ENCODE peak calls at places on chromosome 6, in six cellular contexts. One of them, this sample, is unnamed.

GRCh38 chr6:116074732-116075387 is 14.2 kb upstream of the FRK start:
- DNase-seq in SK-N-SH: no peak
- DNase-seq in K562: no peak
- DNase-seq in GM12878: no peak
- DNase-seq in HCT116: no peak
- DNase-seq in H1: no peak
- DNase-seq in this sample: no peak

GRCh38 chr6:165692106-165692653 is 29.1 kb upstream of the PDE10A start:
- DNase-seq in SK-N-SH: no peak
- DNase-seq in K562: no peak
- DNase-seq in GM12878: no peak
- DNase-seq in HCT116: no peak
- DNase-seq in H1: no peak
- DNase-seq in this sample: no peak

GRCh38 chr6:34238507-34239239 is 2.0 kb downstream of the HMGA1 start:
- DNase-seq in SK-N-SH: peak
- DNase-seq in K562: peak
- DNase-seq in GM12878: no peak
- DNase-seq in HCT116: no peak
- DNase-seq in H1: no peak
- DNase-seq in this sample: no peak

GRCh38 chr6:42279966-42280629 is 62.4 kb upstream of the MRPS10 start:
- DNase-seq in SK-N-SH: no peak
- DNase-seq in K562: no peak
- DNase-seq in GM12878: no peak
- DNase-seq in HCT116: no peak
- DNase-seq in H1: no peak
- DNase-seq in this sample: no peak

GRCh38 chr6:168192901-168193815 is 114.1 kb upstream of the FRMD1 start:
- DNase-seq in SK-N-SH: peak
- DNase-seq in K562: no peak
- DNase-seq in GM12878: no peak
- DNase-seq in HCT116: no peak
- DNase-seq in H1: peak
- DNase-seq in this sample: no peak

GRCh38 chr6:68059894-68060293 is 575.2 kb upstream of the ADGRB3 start:
- DNase-seq in SK-N-SH: no peak
- DNase-seq in K562: no peak
- DNase-seq in GM12878: peak
- DNase-seq in HCT116: no peak
- DNase-seq in H1: no peak
- DNase-seq in this sample: no peak

GRCh38 chr6:34157851-34158250 is 12.0 kb upstream of the GRM4 start:
- DNase-seq in SK-N-SH: peak
- DNase-seq in K562: no peak
- DNase-seq in GM12878: no peak
- DNase-seq in HCT116: no peak
- DNase-seq in H1: no peak
- DNase-seq in this sample: no peak

GRCh38 chr6:4649728-4650127 is 126.5 kb upstream of the CDYL start:
- DNase-seq in SK-N-SH: no peak
- DNase-seq in K562: no peak
- DNase-seq in GM12878: no peak
- DNase-seq in HCT116: no peak
- DNase-seq in H1: no peak
- DNase-seq in this sample: no peak

GRCh38 chr6:57190140-57190539 is 18.0 kb downstream of the BAG2 start:
- DNase-seq in SK-N-SH: no peak
- DNase-seq in K562: no peak
- DNase-seq in GM12878: no peak
- DNase-seq in HCT116: no peak
- DNase-seq in H1: no peak
- DNase-seq in this sample: peak

GRCh38 chr6:131858765-131859490 is 51.1 kb downstream of the ENPP1 start:
- DNase-seq in SK-N-SH: no peak
- DNase-seq in K562: no peak
- DNase-seq in GM12878: no peak
- DNase-seq in HCT116: no peak
- DNase-seq in H1: no peak
- DNase-seq in this sample: no peak

GRCh38 chr6:31972709-31973350 is 892 bp upstream of the DXO start:
- DNase-seq in SK-N-SH: no peak
- DNase-seq in K562: peak
- DNase-seq in GM12878: no peak
- DNase-seq in HCT116: no peak
- DNase-seq in H1: no peak
- DNase-seq in this sample: no peak

GRCh38 chr6:131831392-131831791 is 23.6 kb downstream of the ENPP1 start:
- DNase-seq in SK-N-SH: no peak
- DNase-seq in K562: no peak
- DNase-seq in GM12878: no peak
- DNase-seq in HCT116: no peak
- DNase-seq in H1: no peak
- DNase-seq in this sample: no peak

GRCh38 chr6:119541132-119541905 is 191.8 kb upstream of the MAN1A1 start:
- DNase-seq in SK-N-SH: peak
- DNase-seq in K562: no peak
- DNase-seq in GM12878: no peak
- DNase-seq in HCT116: peak
- DNase-seq in H1: no peak
- DNase-seq in this sample: no peak

GRCh38 chr6:38646166-38646565 is 6.4 kb upstream of the BTBD9 start:
- DNase-seq in SK-N-SH: no peak
- DNase-seq in K562: no peak
- DNase-seq in GM12878: no peak
- DNase-seq in HCT116: no peak
- DNase-seq in H1: no peak
- DNase-seq in this sample: no peak

GRCh38 chr6:169243154-169243553 is 10.5 kb downstream of the THBS2 start:
- DNase-seq in SK-N-SH: no peak
- DNase-seq in K562: no peak
- DNase-seq in GM12878: no peak
- DNase-seq in HCT116: no peak
- DNase-seq in H1: no peak
- DNase-seq in this sample: no peak

GRCh38 chr6:127637830-127638229 is 60.9 kb downstream of the C6orf58 start:
- DNase-seq in SK-N-SH: no peak
- DNase-seq in K562: no peak
- DNase-seq in GM12878: no peak
- DNase-seq in HCT116: no peak
- DNase-seq in H1: no peak
- DNase-seq in this sample: no peak

GRCh38 chr6:103820148-103820547 is 1039.6 kb downstream of the HACE1 start:
- DNase-seq in SK-N-SH: no peak
- DNase-seq in K562: no peak
- DNase-seq in GM12878: no peak
- DNase-seq in HCT116: no peak
- DNase-seq in H1: no peak
- DNase-seq in this sample: no peak

GRCh38 chr6:39086294-39086693 is 28.7 kb downstream of the SAYSD1 start:
- DNase-seq in SK-N-SH: no peak
- DNase-seq in K562: no peak
- DNase-seq in GM12878: peak
- DNase-seq in HCT116: no peak
- DNase-seq in H1: no peak
- DNase-seq in this sample: no peak

GRCh38 chr6:18368277-18369105 is 18.7 kb upstream of the RNF144B start:
- DNase-seq in SK-N-SH: no peak
- DNase-seq in K562: no peak
- DNase-seq in GM12878: no peak
- DNase-seq in HCT116: no peak
- DNase-seq in H1: no peak
- DNase-seq in this sample: no peak

GRCh38 chr6:7730852-7731251 is 5.0 kb downstream of the BMP6 start:
- DNase-seq in SK-N-SH: no peak
- DNase-seq in K562: no peak
- DNase-seq in GM12878: no peak
- DNase-seq in HCT116: no peak
- DNase-seq in H1: no peak
- DNase-seq in this sample: no peak

GRCh38 chr6:28001351-28001750 is 44.3 kb downstream of the OR2B6 start:
- DNase-seq in SK-N-SH: no peak
- DNase-seq in K562: no peak
- DNase-seq in GM12878: no peak
- DNase-seq in HCT116: no peak
- DNase-seq in H1: no peak
- DNase-seq in this sample: no peak

GRCh38 chr6:87832025-87832825 is 130.2 kb upstream of the AKIRIN2 start:
- DNase-seq in SK-N-SH: peak
- DNase-seq in K562: no peak
- DNase-seq in GM12878: peak
- DNase-seq in HCT116: no peak
- DNase-seq in H1: no peak
- DNase-seq in this sample: no peak

GRCh38 chr6:145187491-145188206 is 547.7 kb downstream of the EPM2A start:
- DNase-seq in SK-N-SH: no peak
- DNase-seq in K562: no peak
- DNase-seq in GM12878: no peak
- DNase-seq in HCT116: no peak
- DNase-seq in H1: no peak
- DNase-seq in this sample: no peak

GRCh38 chr6:145875496-145876244 is 61.1 kb upstream of the FBXO30 start:
- DNase-seq in SK-N-SH: no peak
- DNase-seq in K562: no peak
- DNase-seq in GM12878: no peak
- DNase-seq in HCT116: no peak
- DNase-seq in H1: no peak
- DNase-seq in this sample: no peak

GRCh38 chr6:135568366-135568765 is 70.8 kb upstream of the AHI1 start:
- DNase-seq in SK-N-SH: peak
- DNase-seq in K562: peak
- DNase-seq in GM12878: peak
- DNase-seq in HCT116: no peak
- DNase-seq in H1: no peak
- DNase-seq in this sample: no peak

GRCh38 chr6:30171677-30172471 is 8.5 kb downstream of the TRIM15 start:
- DNase-seq in SK-N-SH: peak
- DNase-seq in K562: no peak
- DNase-seq in GM12878: no peak
- DNase-seq in HCT116: no peak
- DNase-seq in H1: peak
- DNase-seq in this sample: no peak

GRCh38 chr6:71471718-71472117 is 183.1 kb downstream of the OGFRL1 start:
- DNase-seq in SK-N-SH: no peak
- DNase-seq in K562: no peak
- DNase-seq in GM12878: no peak
- DNase-seq in HCT116: no peak
- DNase-seq in H1: no peak
- DNase-seq in this sample: no peak

GRCh38 chr6:71465096-71465495 is 176.5 kb downstream of the OGFRL1 start:
- DNase-seq in SK-N-SH: no peak
- DNase-seq in K562: no peak
- DNase-seq in GM12878: no peak
- DNase-seq in HCT116: no peak
- DNase-seq in H1: no peak
- DNase-seq in this sample: no peak

GRCh38 chr6:71466362-71466761 is 177.8 kb downstream of the OGFRL1 start:
- DNase-seq in SK-N-SH: no peak
- DNase-seq in K562: no peak
- DNase-seq in GM12878: no peak
- DNase-seq in HCT116: no peak
- DNase-seq in H1: no peak
- DNase-seq in this sample: no peak

GRCh38 chr6:71468841-71469750 is 180.5 kb downstream of the OGFRL1 start:
- DNase-seq in SK-N-SH: no peak
- DNase-seq in K562: peak
- DNase-seq in GM12878: no peak
- DNase-seq in HCT116: no peak
- DNase-seq in H1: no peak
- DNase-seq in this sample: no peak

GRCh38 chr6:71468038-71468437 is 179.4 kb downstream of the OGFRL1 start:
- DNase-seq in SK-N-SH: no peak
- DNase-seq in K562: no peak
- DNase-seq in GM12878: no peak
- DNase-seq in HCT116: no peak
- DNase-seq in H1: no peak
- DNase-seq in this sample: no peak
- TF ChIP-seq JUND in SK-N-SH: no peak
- TF ChIP-seq JUND in K562: no peak
- TF ChIP-seq JUND in GM12878: no peak
- TF ChIP-seq JUND in HCT116: no peak
- TF ChIP-seq JUND in H1: no peak
- TF ChIP-seq JUND in this sample: no peak

GRCh38 chr6:71965404-71965803 is 79.1 kb downstream of the RIMS1 start:
- DNase-seq in SK-N-SH: no peak
- DNase-seq in K562: no peak
- DNase-seq in GM12878: no peak
- DNase-seq in HCT116: no peak
- DNase-seq in H1: no peak
- DNase-seq in this sample: peak

GRCh38 chr6:71967436-71967835 is 81.1 kb downstream of the RIMS1 start:
- DNase-seq in SK-N-SH: no peak
- DNase-seq in K562: no peak
- DNase-seq in GM12878: no peak
- DNase-seq in HCT116: no peak
- DNase-seq in H1: no peak
- DNase-seq in this sample: no peak
- TF ChIP-seq JUND in SK-N-SH: no peak
- TF ChIP-seq JUND in K562: no peak
- TF ChIP-seq JUND in GM12878: no peak
- TF ChIP-seq JUND in HCT116: no peak
- TF ChIP-seq JUND in H1: no peak
- TF ChIP-seq JUND in this sample: no peak

GRCh38 chr6:137698636-137699035 is 168.4 kb upstream of the TNFAIP3 start:
- DNase-seq in SK-N-SH: no peak
- DNase-seq in K562: no peak
- DNase-seq in GM12878: no peak
- DNase-seq in HCT116: no peak
- DNase-seq in H1: no peak
- DNase-seq in this sample: no peak

GRCh38 chr6:137696765-137697164 is 170.3 kb upstream of the TNFAIP3 start:
- DNase-seq in SK-N-SH: no peak
- DNase-seq in K562: no peak
- DNase-seq in GM12878: no peak
- DNase-seq in HCT116: no peak
- DNase-seq in H1: no peak
- DNase-seq in this sample: no peak

GRCh38 chr6:137700751-137701477 is 166.1 kb upstream of the TNFAIP3 start:
- DNase-seq in SK-N-SH: no peak
- DNase-seq in K562: no peak
- DNase-seq in GM12878: no peak
- DNase-seq in HCT116: no peak
- DNase-seq in H1: no peak
- DNase-seq in this sample: no peak

GRCh38 chr6:137699036-137699683 is 167.9 kb upstream of the TNFAIP3 start:
- DNase-seq in SK-N-SH: no peak
- DNase-seq in K562: no peak
- DNase-seq in GM12878: no peak
- DNase-seq in HCT116: no peak
- DNase-seq in H1: no peak
- DNase-seq in this sample: no peak

GRCh38 chr6:137697267-137697938 is 169.7 kb upstream of the TNFAIP3 start:
- DNase-seq in SK-N-SH: no peak
- DNase-seq in K562: no peak
- DNase-seq in GM12878: no peak
- DNase-seq in HCT116: no peak
- DNase-seq in H1: no peak
- DNase-seq in this sample: peak
- TF ChIP-seq JUND in SK-N-SH: no peak
- TF ChIP-seq JUND in K562: no peak
- TF ChIP-seq JUND in GM12878: no peak
- TF ChIP-seq JUND in HCT116: no peak
- TF ChIP-seq JUND in H1: no peak
- TF ChIP-seq JUND in this sample: no peak

GRCh38 chr6:158439255-158439654 is 120.6 kb upstream of the TMEM181 start:
- DNase-seq in SK-N-SH: no peak
- DNase-seq in K562: no peak
- DNase-seq in GM12878: peak
- DNase-seq in HCT116: no peak
- DNase-seq in H1: no peak
- DNase-seq in this sample: peak
- TF ChIP-seq JUND in SK-N-SH: no peak
- TF ChIP-seq JUND in K562: no peak
- TF ChIP-seq JUND in GM12878: no peak
- TF ChIP-seq JUND in HCT116: no peak
- TF ChIP-seq JUND in H1: no peak
- TF ChIP-seq JUND in this sample: no peak

This sample was measured in T47D.